ENCODE peak calls at places on chromosomes 1 and 21, in eight cellular contexts. C, U, D, R, V, P, X and T are unnamed samples.

GRCh38 chr1:235067396-235068154 is 61.1 kb downstream of the TOMM20 start:
- DNase-seq in C (peak; percentile 99), U (no peak), D (peak; percentile 64), R (peak; percentile 64), V (peak; percentile 97), P (peak; percentile 19), X (peak; percentile 95), T (no peak)

GRCh38 chr1:3170566-3171453 is 101.8 kb downstream of the PRDM16 start:
- DNase-seq in C (peak; percentile 24), U (no peak), D (peak; percentile 88), R (peak; percentile 58), V (no peak), P (no peak), X (peak; percentile 97), T (no peak)

GRCh38 chr1:181107711-181108110 is 19.2 kb downstream of the IER5 start:
- DNase-seq in C (no peak), U (no peak), D (no peak), R (no peak), V (no peak), P (no peak), X (no peak), T (no peak)

GRCh38 chr1:2433936-2434335 is 21.6 kb upstream of the PEX10 start:
- DNase-seq in C (no peak), U (no peak), D (no peak), R (no peak), V (no peak), P (no peak), X (no peak), T (no peak)

GRCh38 chr1:193054169-193054675 is 4.9 kb downstream of the UCHL5 start:
- DNase-seq in C (no peak), U (no peak), D (no peak), R (no peak), V (no peak), P (no peak), X (no peak), T (no peak)

GRCh38 chr1:208997726-208998312 is 585.7 kb upstream of the CAMK1G start:
- DNase-seq in C (peak; percentile 11), U (no peak), D (no peak), R (peak; percentile 8), V (no peak), P (no peak), X (no peak), T (no peak)

GRCh38 chr1:222898191-222898527 is 83.3 kb downstream of the DISP1 start:
- DNase-seq in C (peak; percentile 56), U (no peak), D (no peak), R (no peak), V (no peak), P (no peak), X (no peak), T (no peak)

GRCh38 chr1:211320980-211321379 is 5.7 kb upstream of the TRAF5 start:
- DNase-seq in C (no peak), U (no peak), D (no peak), R (peak; percentile 14), V (no peak), P (no peak), X (no peak), T (no peak)

GRCh38 chr21:25297117-25297516 is 310.2 kb downstream of the MRPL39 start:
- DNase-seq in C (no peak), U (no peak), D (no peak), R (no peak), V (no peak), P (no peak), X (no peak), T (no peak)

GRCh38 chr1:93692451-93692861 is 10.8 kb upstream of the BCAR3 start:
- DNase-seq in C (no peak), U (no peak), D (no peak), R (no peak), V (no peak), P (no peak), X (no peak), T (no peak)

GRCh38 chr21:24118738-24119470 is 1488.4 kb downstream of the MRPL39 start:
- DNase-seq in C (peak; percentile 1), U (no peak), D (no peak), R (no peak), V (peak; percentile 33), P (no peak), X (no peak), T (no peak)

GRCh38 chr1:169521226-169521625 is 35.5 kb upstream of the SLC19A2 start:
- DNase-seq in C (no peak), U (no peak), D (no peak), R (no peak), V (no peak), P (no peak), X (no peak), T (no peak)

GRCh38 chr1:55428944-55429931 is 214.1 kb upstream of the USP24 start:
- DNase-seq in C (peak; percentile 98), U (no peak), D (peak; percentile 43), R (no peak), V (peak; percentile 98), P (no peak), X (peak; percentile 88), T (no peak)

DNA sequence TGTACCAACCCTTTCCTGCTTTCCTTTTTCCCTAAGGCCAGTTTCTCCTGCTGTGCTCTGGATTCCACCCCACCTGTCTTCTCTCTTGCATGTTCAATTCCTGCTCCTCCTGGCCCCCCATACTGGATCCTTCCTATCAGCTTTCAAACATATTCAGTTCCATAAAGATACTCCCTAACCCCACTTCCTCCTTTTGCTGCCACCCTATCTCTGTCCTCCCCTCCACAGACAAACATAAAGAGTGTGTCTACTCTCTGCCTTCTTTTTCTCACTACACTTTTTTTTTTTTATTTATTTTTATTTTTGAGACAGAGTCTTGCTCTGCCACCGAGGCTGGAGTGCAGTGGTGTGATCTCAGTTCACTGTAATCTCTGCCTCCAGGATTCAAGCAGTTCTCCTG is 16.9 kb upstream of the RPF1 start:
- DNase-seq in C (no peak), U (no peak), D (no peak), R (peak; percentile 38), V (no peak), P (no peak), X (no peak), T (no peak)
- TF ChIP-seq CTCF in C (no peak), U (no peak), D (no peak), R (no peak), V (no peak), P (no peak), X (no peak), T (no peak)

GRCh38 chr1:62435231-62436038 is 1.4 kb upstream of the USP1 start:
- DNase-seq in C (no peak), U (no peak), D (peak; percentile 25), R (peak; percentile 21), V (no peak), P (no peak), X (peak; percentile 64), T (no peak)

GRCh38 chr1:62437273-62437945 is 560 bp downstream of the USP1 start:
- DNase-seq in C (peak; percentile 27), U (peak; percentile 41), D (no peak), R (peak; percentile 51), V (no peak), P (no peak), X (peak; percentile 77), T (peak; percentile 36)

GRCh38 chr1:62438163-62438562 is 1.3 kb downstream of the USP1 start:
- DNase-seq in C (peak; percentile 20), U (no peak), D (no peak), R (peak; percentile 31), V (no peak), P (no peak), X (no peak), T (no peak)

GRCh38 chr1:62436039-62436465 is 797 bp upstream of the USP1 start:
- DNase-seq in C (no peak), U (peak; percentile 95), D (no peak), R (peak; percentile 99), V (no peak), P (no peak), X (no peak), T (no peak)

GRCh38 chr1:62436466-62437272 is at the start of gene USP1:
- DNase-seq in C (peak; percentile 100), U (peak; percentile 97), D (peak; percentile 98), R (peak; percentile 85), V (peak; percentile 99), P (peak; percentile 95), X (peak; percentile 99), T (peak; percentile 92)
- TF ChIP-seq CTCF in C (no peak), U (no peak), D (no peak), R (no peak), V (no peak), P (no peak), X (no peak), T (no peak)

DNA sequence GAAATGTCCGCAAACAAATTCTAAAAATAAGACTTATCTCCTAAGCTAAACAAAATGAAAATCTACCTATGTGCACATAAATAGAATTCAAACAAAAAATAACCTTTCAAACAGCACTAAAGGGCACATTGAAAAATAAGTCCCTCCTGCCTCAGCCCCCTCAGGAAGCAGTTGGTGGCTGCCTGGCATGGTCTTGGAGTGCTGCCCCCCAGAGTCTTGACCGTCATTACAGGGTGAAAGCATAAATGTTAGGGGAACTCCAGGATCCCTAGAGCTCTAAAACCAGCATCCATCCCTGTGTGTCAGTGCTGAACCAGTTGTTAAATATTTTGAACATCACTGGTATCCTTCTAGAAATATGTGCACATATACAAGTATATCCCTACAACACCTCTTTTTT is 6.5 kb upstream of the NPL start:
- DNase-seq in C (no peak), U (no peak), D (no peak), R (peak; percentile 43), V (no peak), P (no peak), X (no peak), T (no peak)
- TF ChIP-seq CTCF in C (peak; percentile 33), U (no peak), D (no peak), R (peak; percentile 18), V (no peak), P (no peak), X (no peak), T (peak; percentile 2)

GRCh38 chr1:115330480-115331013 is 7.5 kb downstream of the NGF start:
- DNase-seq in C (peak; percentile 76), U (no peak), D (peak; percentile 52), R (no peak), V (peak; percentile 95), P (no peak), X (no peak), T (no peak)
- TF ChIP-seq CTCF in C (peak; percentile 35), U (no peak), D (no peak), R (no peak), V (peak; percentile 36), P (no peak), X (peak; percentile 35), T (no peak)